ENCODE peak calls at places on chromosomes 16 and 17, in ten cellular contexts. F is keratinocyte, O is spleen, T is thoracic aorta, Q is ovary, A is pancreas, Z is A549, N is endodermal cell, D is MM.1S, G is PC-3. M is an unnamed sample.

GRCh38 chr17:35889241-35889640 is 9.1 kb upstream of the CCL5 start:
- DNase-seq in F (no peak), O (no peak), T (no peak), Q (no peak), A (no peak), Z (no peak), N (no peak), D (no peak), G (no peak), M (no peak)

GRCh38 chr16:69466547-69466946 is 42.1 kb downstream of the CYB5B start:
- DNase-seq in F (no peak), O (no peak), T (no peak), Q (no peak), A (no peak), Z (no peak), N (no peak), D (no peak), G (peak; percentile 33), M (no peak)

GRCh38 chr17:33981713-33982601 is 273.1 kb upstream of the CCL2 start:
- DNase-seq in F (no peak), O (no peak), T (no peak), Q (no peak), A (no peak), Z (no peak), N (peak; percentile 38), D (no peak), G (no peak), M (no peak)

GRCh38 chr16:50538411-50539052 is 9.7 kb upstream of the NKD1 start:
- DNase-seq in F (no peak), O (peak; percentile 50), T (no peak), Q (no peak), A (no peak), Z (no peak), N (peak; percentile 44), D (no peak), G (peak; percentile 3), M (no peak)

GRCh38 chr16:67655363-67655762 is 4.7 kb downstream of the ACD start:
- DNase-seq in F (no peak), O (no peak), T (no peak), Q (no peak), A (no peak), Z (no peak), N (no peak), D (no peak), G (no peak), M (no peak)

GRCh38 chr16:57147381-57148191 is 38.3 kb downstream of the PSME3IP1 start:
- DNase-seq in F (no peak), O (peak; percentile 72), T (no peak), Q (no peak), A (no peak), Z (no peak), N (peak; percentile 46), D (peak; percentile 24), G (no peak), M (no peak)

GRCh38 chr17:66548158-66548557 is 245.7 kb downstream of the PRKCA start:
- DNase-seq in F (no peak), O (no peak), T (no peak), Q (no peak), A (no peak), Z (no peak), N (no peak), D (no peak), G (peak; percentile 85), M (no peak)

GRCh38 chr17:80145076-80146075 is 1.6 kb downstream of the EIF4A3 start:
- DNase-seq in F (no peak), O (no peak), T (no peak), Q (no peak), A (no peak), Z (no peak), N (no peak), D (peak; percentile 28), G (peak; percentile 28), M (peak; percentile 11)

GRCh38 chr17:10251212-10251948 is 53.0 kb upstream of the GAS7 start:
- DNase-seq in F (no peak), O (no peak), T (no peak), Q (no peak), A (no peak), Z (no peak), N (peak; percentile 76), D (no peak), G (no peak), M (no peak)

GRCh38 chr17:82527893-82528292 is 8.4 kb downstream of the FOXK2 start:
- DNase-seq in F (no peak), O (no peak), T (no peak), Q (no peak), A (no peak), Z (no peak), N (no peak), D (no peak), G (no peak), M (peak; percentile 53)

GRCh38 chr17:43817826-43818225 is 15.1 kb downstream of the MPP3 start:
- DNase-seq in F (no peak), O (no peak), T (no peak), Q (no peak), A (no peak), Z (no peak), N (peak; percentile 42), D (no peak), G (no peak), M (no peak)

GRCh38 chr16:11570258-11570657 is 16.5 kb downstream of the LITAF start:
- DNase-seq in F (no peak), O (no peak), T (no peak), Q (peak; percentile 3), A (no peak), Z (no peak), N (no peak), D (no peak), G (no peak), M (no peak)

DNA sequence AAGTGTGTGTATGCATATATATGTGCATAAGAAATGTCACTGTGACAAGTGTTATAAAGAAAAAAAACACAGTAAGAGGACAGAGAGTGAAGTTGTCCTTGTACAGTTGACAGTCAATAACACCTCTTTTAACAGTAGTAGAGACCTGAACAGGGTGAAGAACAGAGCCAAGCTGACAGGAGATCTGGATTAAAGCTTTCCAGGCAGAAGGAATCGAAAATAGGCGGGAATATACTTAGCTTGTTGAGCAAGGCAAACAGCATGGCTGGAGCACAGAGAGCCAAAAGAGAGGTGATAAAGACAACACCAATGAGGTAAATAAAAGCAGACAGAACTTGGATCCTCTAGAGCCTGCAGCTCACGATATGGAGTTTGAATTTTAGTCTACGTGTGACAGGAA is 64.8 kb downstream of the KANSL1 start:
- DNase-seq in F (no peak), O (no peak), T (no peak), Q (no peak), A (no peak), Z (no peak), N (no peak), D (no peak), G (no peak), M (no peak)
- H3K27ac ChIP-seq in F (no peak overlapping the region), O (no peak overlapping the region), T (no peak overlapping the region), Q (no peak overlapping the region), A (no peak overlapping the region), Z (no peak overlapping the region), N (no peak overlapping the region), D (no peak overlapping the region), G (no peak overlapping the region), M (no peak overlapping the region)

GRCh38 chr17:76732734-76733617 is 4.2 kb downstream of the SRSF2 start:
- DNase-seq in F (no peak), O (no peak), T (no peak), Q (no peak), A (no peak), Z (no peak), N (peak; percentile 56), D (no peak), G (no peak), M (no peak)

GRCh38 chr17:76735006-76735405 is 2.1 kb downstream of the SRSF2 start:
- DNase-seq in F (no peak), O (no peak), T (no peak), Q (no peak), A (no peak), Z (no peak), N (no peak), D (peak; percentile 82), G (peak; percentile 44), M (no peak)

GRCh38 chr17:76735586-76736348 is 1.4 kb downstream of the SRSF2 start:
- DNase-seq in F (no peak), O (no peak), T (no peak), Q (no peak), A (no peak), Z (no peak), N (no peak), D (peak; percentile 47), G (no peak), M (no peak)

GRCh38 chr17:76733618-76733957 is 3.5 kb downstream of the SRSF2 start:
- DNase-seq in F (no peak), O (no peak), T (no peak), Q (no peak), A (no peak), Z (no peak), N (no peak), D (no peak), G (no peak), M (no peak)

DNA sequence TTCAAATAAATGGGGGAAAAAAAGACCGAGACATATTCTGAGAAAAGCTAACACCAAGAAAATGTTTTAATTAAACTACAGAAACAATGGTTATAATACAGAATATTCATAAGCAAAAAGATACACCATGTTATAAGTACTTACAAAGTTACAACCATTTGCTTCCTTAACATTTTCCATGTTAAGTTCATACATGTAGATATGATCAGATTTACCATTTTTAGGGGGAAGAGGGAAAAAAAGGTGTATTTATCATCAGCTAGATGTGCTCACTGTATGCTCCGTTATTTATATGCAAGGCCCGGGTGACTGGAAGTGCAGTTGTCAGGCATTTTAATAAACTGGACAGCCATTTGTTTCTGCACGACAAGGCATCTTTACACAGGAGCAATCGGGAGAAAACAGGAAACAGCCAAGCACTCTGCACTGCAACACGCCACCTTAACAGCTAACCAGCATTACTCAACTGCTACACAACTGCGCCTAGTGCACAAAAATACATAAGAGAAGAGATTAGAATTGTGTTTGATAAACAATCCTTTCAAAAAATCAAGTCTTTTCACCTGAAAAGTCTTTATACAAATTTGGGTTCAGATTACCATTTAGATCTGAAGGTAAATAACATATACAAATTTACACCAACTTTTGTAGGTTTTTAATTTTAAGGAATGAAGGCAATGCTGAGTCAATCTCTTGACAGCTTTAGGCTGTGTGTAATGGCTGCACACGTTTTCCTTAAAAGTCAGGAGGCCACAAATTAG is 2.9 kb downstream of the SRSF2 start:
- DNase-seq in F (no peak), O (no peak), T (no peak), Q (no peak), A (no peak), Z (no peak), N (no peak), D (no peak), G (no peak), M (no peak)
- H3K4me1 ChIP-seq in F (peaks cover 29% of the 10 kb centered on the region), O (peaks cover 79% of the 10 kb centered on the region), T (peaks cover 68% of the 10 kb centered on the region), Q (no peaks in the 10 kb centered on the region), A (peaks cover 29% of the 10 kb centered on the region), Z (peaks cover 36% of the 10 kb centered on the region), N (peaks cover 9% of the 10 kb centered on the region), D (peaks cover 14% of the 10 kb centered on the region), G (peaks cover 26% of the 10 kb centered on the region), M (peaks cover 32% of the 10 kb centered on the region)

GRCh38 chr16:88856122-88856827 is 472 bp downstream of the GALNS start:
- DNase-seq in F (no peak), O (peak; percentile 90), T (no peak), Q (peak; percentile 67), A (peak; percentile 50), Z (no peak), N (peak; percentile 76), D (no peak), G (no peak), M (no peak)
- TF ChIP-seq CTCF in F (no peak), O (no peak), T (no peak), Q (no peak), A (no peak), Z (no peak), N (no peak), D (no peak), G (no peak), M (no peak)

GRCh38 chr16:1825381-1825863 is 1.2 kb downstream of the HAGH start:
- DNase-seq in F (no peak), O (no peak), T (no peak), Q (peak; percentile 49), A (peak; percentile 69), Z (no peak), N (no peak), D (no peak), G (no peak), M (peak; percentile 83)
- H3K27ac ChIP-seq in F (no peak overlapping the region), O (peak overlapping the region; percentile 74), T (peak overlapping the region; percentile 76), Q (no peak overlapping the region), A (peak overlapping the region; percentile 69), Z (no peak overlapping the region), N (no peak overlapping the region), D (peak overlapping the region; percentile 38), G (no peak overlapping the region), M (peak overlapping the region; percentile 85)